ENCODE peak calls at places on chromosome 19, in five cellular contexts. One of them, this sample, is unnamed.

GRCh38 chr19:5039642-5040543 is 71.0 kb downstream of the KDM4B start:
- DNase-seq in cardiac fibroblast: no peak
- DNase-seq in mucosa of descending colon: no peak
- DNase-seq in HCT116: no peak
- DNase-seq in A549: no peak
- DNase-seq in this sample: no peak

GRCh38 chr19:23560051-23560450 is 127.0 kb downstream of the ZNF675 start:
- DNase-seq in cardiac fibroblast: no peak
- DNase-seq in mucosa of descending colon: no peak
- DNase-seq in HCT116: no peak
- DNase-seq in A549: no peak
- DNase-seq in this sample: no peak

GRCh38 chr19:46739290-46739771 is 6.5 kb upstream of the FKRP start:
- DNase-seq in cardiac fibroblast: no peak
- DNase-seq in mucosa of descending colon: no peak
- DNase-seq in HCT116: no peak
- DNase-seq in A549: no peak
- DNase-seq in this sample: no peak

GRCh38 chr19:39814595-39814994 is 19.4 kb downstream of the DYRK1B start:
- DNase-seq in cardiac fibroblast: no peak
- DNase-seq in mucosa of descending colon: no peak
- DNase-seq in HCT116: no peak
- DNase-seq in A549: no peak
- DNase-seq in this sample: no peak

GRCh38 chr19:51511353-51511752 is 9.8 kb upstream of the SIGLEC12 start:
- DNase-seq in cardiac fibroblast: peak
- DNase-seq in mucosa of descending colon: no peak
- DNase-seq in HCT116: peak
- DNase-seq in A549: no peak
- DNase-seq in this sample: no peak

GRCh38 chr19:51131780-51132680 is 7.3 kb downstream of the SIGLEC9 start:
- DNase-seq in cardiac fibroblast: peak
- DNase-seq in mucosa of descending colon: no peak
- DNase-seq in HCT116: peak
- DNase-seq in A549: no peak
- DNase-seq in this sample: no peak

GRCh38 chr19:879711-880438 is 13.1 kb downstream of the MED16 start:
- DNase-seq in cardiac fibroblast: no peak
- DNase-seq in mucosa of descending colon: peak
- DNase-seq in HCT116: no peak
- DNase-seq in A549: no peak
- DNase-seq in this sample: no peak

GRCh38 chr19:30909216-30909615 is 440.0 kb downstream of the TSHZ3 start:
- DNase-seq in cardiac fibroblast: no peak
- DNase-seq in mucosa of descending colon: no peak
- DNase-seq in HCT116: no peak
- DNase-seq in A549: no peak
- DNase-seq in this sample: no peak

GRCh38 chr19:51407631-51408131 is 9.8 kb downstream of the SIGLEC10 start:
- DNase-seq in cardiac fibroblast: peak
- DNase-seq in mucosa of descending colon: no peak
- DNase-seq in HCT116: peak
- DNase-seq in A549: peak
- DNase-seq in this sample: no peak

GRCh38 chr19:4014541-4015491 is 7.3 kb downstream of the PIAS4 start:
- DNase-seq in cardiac fibroblast: no peak
- DNase-seq in mucosa of descending colon: no peak
- DNase-seq in HCT116: no peak
- DNase-seq in A549: no peak
- DNase-seq in this sample: peak

GRCh38 chr19:30361721-30362120 is 10.5 kb upstream of the ZNF536 start:
- DNase-seq in cardiac fibroblast: no peak
- DNase-seq in mucosa of descending colon: no peak
- DNase-seq in HCT116: no peak
- DNase-seq in A549: no peak
- DNase-seq in this sample: no peak

GRCh38 chr19:39246951-39247669 is 1.5 kb downstream of the IFNL4 start:
- DNase-seq in cardiac fibroblast: peak
- DNase-seq in mucosa of descending colon: peak
- DNase-seq in HCT116: no peak
- DNase-seq in A549: no peak
- DNase-seq in this sample: no peak

GRCh38 chr19:48333467-48334384 is 8.4 kb downstream of the EMP3 start:
- DNase-seq in cardiac fibroblast: peak
- DNase-seq in mucosa of descending colon: peak
- DNase-seq in HCT116: peak
- DNase-seq in A549: peak
- DNase-seq in this sample: peak

GRCh38 chr19:49057636-49058234 is at the start of gene CGB7:
- DNase-seq in cardiac fibroblast: peak
- DNase-seq in mucosa of descending colon: peak
- DNase-seq in HCT116: no peak
- DNase-seq in A549: peak
- DNase-seq in this sample: peak

GRCh38 chr19:37506387-37507166 is at the start of gene ZNF793:
- DNase-seq in cardiac fibroblast: peak
- DNase-seq in mucosa of descending colon: peak
- DNase-seq in HCT116: no peak
- DNase-seq in A549: no peak
- DNase-seq in this sample: peak

GRCh38 chr19:50313812-50314536 is 15.2 kb downstream of the KCNC3 start:
- DNase-seq in cardiac fibroblast: no peak
- DNase-seq in mucosa of descending colon: no peak
- DNase-seq in HCT116: no peak
- DNase-seq in A549: no peak
- DNase-seq in this sample: no peak

GRCh38 chr19:4916292-4917082 is 7.2 kb downstream of the UHRF1 start:
- DNase-seq in cardiac fibroblast: no peak
- DNase-seq in mucosa of descending colon: peak
- DNase-seq in HCT116: no peak
- DNase-seq in A549: no peak
- DNase-seq in this sample: no peak

GRCh38 chr19:23420824-23421223 is 25.6 kb upstream of the ZNF91 start:
- DNase-seq in cardiac fibroblast: no peak
- DNase-seq in mucosa of descending colon: no peak
- DNase-seq in HCT116: no peak
- DNase-seq in A549: no peak
- DNase-seq in this sample: no peak

GRCh38 chr19:20968092-20968491 is 45.0 kb downstream of the ZNF85 start:
- DNase-seq in cardiac fibroblast: no peak
- DNase-seq in mucosa of descending colon: no peak
- DNase-seq in HCT116: no peak
- DNase-seq in A549: no peak
- DNase-seq in this sample: no peak

GRCh38 chr19:16378291-16378889 is 53.8 kb downstream of the KLF2 start:
- DNase-seq in cardiac fibroblast: no peak
- DNase-seq in mucosa of descending colon: peak
- DNase-seq in HCT116: no peak
- DNase-seq in A549: no peak
- DNase-seq in this sample: no peak

GRCh38 chr19:29525901-29526729 is at the start of gene VSTM2B:
- DNase-seq in cardiac fibroblast: no peak
- DNase-seq in mucosa of descending colon: no peak
- DNase-seq in HCT116: no peak
- DNase-seq in A549: no peak
- DNase-seq in this sample: no peak

GRCh38 chr19:58317481-58318072 is 9.2 kb upstream of the ZSCAN22 start:
- DNase-seq in cardiac fibroblast: peak
- DNase-seq in mucosa of descending colon: no peak
- DNase-seq in HCT116: no peak
- DNase-seq in A549: no peak
- DNase-seq in this sample: no peak

GRCh38 chr19:8054169-8054568 is 1.6 kb downstream of the CCL25 start:
- DNase-seq in cardiac fibroblast: no peak
- DNase-seq in mucosa of descending colon: no peak
- DNase-seq in HCT116: no peak
- DNase-seq in A549: no peak
- DNase-seq in this sample: no peak

GRCh38 chr19:23095406-23095805 is 21.4 kb upstream of the ZNF730 start:
- DNase-seq in cardiac fibroblast: no peak
- DNase-seq in mucosa of descending colon: no peak
- DNase-seq in HCT116: no peak
- DNase-seq in A549: no peak
- DNase-seq in this sample: no peak

GRCh38 chr19:3683405-3683865 is 16.8 kb downstream of the PIP5K1C start:
- DNase-seq in cardiac fibroblast: peak
- DNase-seq in mucosa of descending colon: no peak
- DNase-seq in HCT116: no peak
- DNase-seq in A549: no peak
- DNase-seq in this sample: no peak

GRCh38 chr19:40954573-40954972 is 36.5 kb upstream of the CYP2B6 start:
- DNase-seq in cardiac fibroblast: peak
- DNase-seq in mucosa of descending colon: no peak
- DNase-seq in HCT116: peak
- DNase-seq in A549: no peak
- DNase-seq in this sample: no peak

GRCh38 chr19:40960780-40961179 is 30.3 kb upstream of the CYP2B6 start:
- DNase-seq in cardiac fibroblast: no peak
- DNase-seq in mucosa of descending colon: no peak
- DNase-seq in HCT116: no peak
- DNase-seq in A549: no peak
- DNase-seq in this sample: no peak

GRCh38 chr19:40959338-40959737 is 31.7 kb upstream of the CYP2B6 start:
- DNase-seq in cardiac fibroblast: no peak
- DNase-seq in mucosa of descending colon: no peak
- DNase-seq in HCT116: no peak
- DNase-seq in A549: no peak
- DNase-seq in this sample: no peak

GRCh38 chr19:40962460-40962961 is 28.6 kb upstream of the CYP2B6 start:
- DNase-seq in cardiac fibroblast: peak
- DNase-seq in mucosa of descending colon: no peak
- DNase-seq in HCT116: no peak
- DNase-seq in A549: no peak
- DNase-seq in this sample: no peak

DNA sequence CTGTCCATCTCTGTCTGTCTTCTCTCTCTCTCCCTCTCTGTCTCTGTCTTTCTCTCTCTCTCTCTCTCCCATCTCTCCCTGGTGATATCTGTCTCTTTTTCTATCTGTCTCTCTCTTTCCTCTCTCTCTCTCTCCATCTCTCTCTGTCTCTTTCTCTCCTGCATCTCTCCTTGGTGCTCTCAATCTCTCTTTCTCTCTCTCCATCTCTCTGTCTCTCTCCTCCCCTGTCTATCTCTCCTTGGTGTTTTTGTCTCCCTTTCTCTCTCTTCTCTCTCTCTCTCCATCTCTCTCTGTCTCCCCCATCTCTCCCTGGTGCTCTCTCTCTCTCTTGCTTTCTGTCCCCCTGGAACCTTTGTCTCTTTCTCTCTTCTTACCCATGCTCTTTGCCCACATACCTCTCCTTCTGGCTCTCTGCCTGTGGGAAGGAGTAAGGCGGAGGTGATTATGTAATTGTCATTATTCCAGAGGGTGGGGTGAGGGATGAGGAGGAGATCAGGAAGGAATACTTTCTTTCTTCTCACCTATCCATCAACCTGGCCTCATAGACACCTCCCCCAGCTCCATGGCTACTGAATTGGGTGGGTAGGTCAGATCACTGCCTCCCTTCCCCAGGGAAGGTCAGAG is 30.9 kb upstream of the CYP2B6 start:
- DNase-seq in cardiac fibroblast: no peak
- DNase-seq in mucosa of descending colon: no peak
- DNase-seq in HCT116: no peak
- DNase-seq in A549: no peak
- DNase-seq in this sample: no peak
- TF ChIP-seq CTCF in cardiac fibroblast: no peak
- TF ChIP-seq CTCF in mucosa of descending colon: no peak
- TF ChIP-seq CTCF in HCT116: no peak
- TF ChIP-seq CTCF in A549: no peak
- TF ChIP-seq CTCF in this sample: no peak

GRCh38 chr19:44512326-44513298 is 12.3 kb upstream of the ZNF180 start:
- DNase-seq in cardiac fibroblast: peak
- DNase-seq in mucosa of descending colon: peak
- DNase-seq in HCT116: peak
- DNase-seq in A549: peak
- DNase-seq in this sample: no peak
- TF ChIP-seq CTCF in cardiac fibroblast: peak
- TF ChIP-seq CTCF in mucosa of descending colon: no peak
- TF ChIP-seq CTCF in HCT116: peak
- TF ChIP-seq CTCF in A549: peak
- TF ChIP-seq CTCF in this sample: peak

GRCh38 chr19:53909471-53910169 is 542 bp downstream of the CACNG7 start:
- DNase-seq in cardiac fibroblast: no peak
- DNase-seq in mucosa of descending colon: no peak
- DNase-seq in HCT116: no peak
- DNase-seq in A549: no peak
- DNase-seq in this sample: no peak

GRCh38 chr19:53908933-53909415 is at the start of gene CACNG7:
- DNase-seq in cardiac fibroblast: peak
- DNase-seq in mucosa of descending colon: no peak
- DNase-seq in HCT116: no peak
- DNase-seq in A549: no peak
- DNase-seq in this sample: no peak

GRCh38 chr19:53907690-53908089 is 1.4 kb upstream of the CACNG7 start:
- DNase-seq in cardiac fibroblast: no peak
- DNase-seq in mucosa of descending colon: no peak
- DNase-seq in HCT116: no peak
- DNase-seq in A549: no peak
- DNase-seq in this sample: no peak

GRCh38 chr19:53907193-53907581 is 1.9 kb upstream of the CACNG7 start:
- DNase-seq in cardiac fibroblast: no peak
- DNase-seq in mucosa of descending colon: no peak
- DNase-seq in HCT116: no peak
- DNase-seq in A549: no peak
- DNase-seq in this sample: no peak

GRCh38 chr19:53908106-53908932 is 759 bp upstream of the CACNG7 start:
- DNase-seq in cardiac fibroblast: peak
- DNase-seq in mucosa of descending colon: peak
- DNase-seq in HCT116: no peak
- DNase-seq in A549: peak
- DNase-seq in this sample: no peak
- TF ChIP-seq CTCF in cardiac fibroblast: no peak
- TF ChIP-seq CTCF in mucosa of descending colon: no peak
- TF ChIP-seq CTCF in HCT116: no peak
- TF ChIP-seq CTCF in A549: no peak
- TF ChIP-seq CTCF in this sample: no peak

DNA sequence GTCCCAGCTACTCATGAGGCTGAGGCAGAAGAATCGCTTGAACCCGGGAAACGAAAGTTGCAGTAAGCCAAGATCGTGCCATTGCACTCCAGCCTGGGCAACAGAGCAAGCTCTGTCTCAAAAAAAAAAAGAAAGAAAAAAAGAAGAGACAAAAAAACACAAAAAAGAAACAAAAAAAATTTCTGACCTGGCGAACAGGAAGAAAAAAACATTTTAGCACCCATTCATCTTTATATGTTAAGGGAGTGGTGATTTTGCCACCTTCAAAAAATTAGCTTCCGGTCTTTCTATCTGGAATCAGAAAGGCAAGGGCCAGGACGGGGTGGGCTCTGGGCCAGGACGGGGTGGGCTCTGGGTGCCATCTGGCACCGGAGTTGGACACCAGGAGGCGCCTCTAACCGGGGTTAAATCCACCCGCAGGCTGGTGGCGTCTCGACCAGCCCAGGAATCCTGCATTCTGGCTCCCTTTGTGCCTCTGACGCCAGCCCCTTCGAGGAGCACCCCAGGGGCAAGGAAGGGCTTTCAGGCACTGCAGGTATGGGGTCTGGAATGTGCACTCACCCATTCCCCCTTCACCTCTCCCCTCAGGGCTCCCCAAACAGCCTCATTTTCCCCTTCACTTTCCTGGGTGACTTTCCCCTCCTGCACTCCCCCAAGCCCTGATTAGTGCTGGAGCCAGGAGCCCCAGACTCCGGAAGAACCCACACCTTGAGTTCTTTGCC is 10.4 kb upstream of the ZSWIM4 start:
- DNase-seq in cardiac fibroblast: peak
- DNase-seq in mucosa of descending colon: peak
- DNase-seq in HCT116: peak
- DNase-seq in A549: no peak
- DNase-seq in this sample: peak
- TF ChIP-seq CTCF in cardiac fibroblast: peak
- TF ChIP-seq CTCF in mucosa of descending colon: peak
- TF ChIP-seq CTCF in HCT116: peak
- TF ChIP-seq CTCF in A549: peak
- TF ChIP-seq CTCF in this sample: peak